ENCODE peak calls at places on chromosomes 2 and 18, in nine cellular contexts. One of them, this sample, is unnamed.

GRCh38 chr2:144453039-144453336 is 66.9 kb downstream of the ZEB2 start:
- DNase-seq in testis: no peak
- DNase-seq in left ventricle myocardium inferior: no peak
- DNase-seq in lower leg skin: no peak
- DNase-seq in OCI-LY7: no peak
- DNase-seq in foreskin fibroblast: no peak
- DNase-seq in fibroblast of the aortic adventitia: peak; percentile 69
- DNase-seq in Peyer's patch: no peak
- DNase-seq in neural progenitor cell: no peak
- DNase-seq in this sample: no peak

GRCh38 chr2:105609756-105610397 is 134.8 kb upstream of the NCK2 start:
- DNase-seq in testis: no peak
- DNase-seq in left ventricle myocardium inferior: no peak
- DNase-seq in lower leg skin: no peak
- DNase-seq in OCI-LY7: no peak
- DNase-seq in foreskin fibroblast: no peak
- DNase-seq in fibroblast of the aortic adventitia: no peak
- DNase-seq in Peyer's patch: no peak
- DNase-seq in neural progenitor cell: no peak
- DNase-seq in this sample: no peak

GRCh38 chr2:240884221-240884620 is 11.7 kb downstream of the MAB21L4 start:
- DNase-seq in testis: no peak
- DNase-seq in left ventricle myocardium inferior: no peak
- DNase-seq in lower leg skin: no peak
- DNase-seq in OCI-LY7: no peak
- DNase-seq in foreskin fibroblast: no peak
- DNase-seq in fibroblast of the aortic adventitia: no peak
- DNase-seq in Peyer's patch: no peak
- DNase-seq in neural progenitor cell: no peak
- DNase-seq in this sample: no peak

GRCh38 chr18:12639990-12640880 is 17.7 kb downstream of the SPIRE1 start:
- DNase-seq in testis: no peak
- DNase-seq in left ventricle myocardium inferior: no peak
- DNase-seq in lower leg skin: no peak
- DNase-seq in OCI-LY7: no peak
- DNase-seq in foreskin fibroblast: peak; percentile 63
- DNase-seq in fibroblast of the aortic adventitia: peak; percentile 46
- DNase-seq in Peyer's patch: no peak
- DNase-seq in neural progenitor cell: no peak
- DNase-seq in this sample: no peak

GRCh38 chr2:65662654-65663432 is 230.4 kb upstream of the SPRED2 start:
- DNase-seq in testis: no peak
- DNase-seq in left ventricle myocardium inferior: no peak
- DNase-seq in lower leg skin: no peak
- DNase-seq in OCI-LY7: no peak
- DNase-seq in foreskin fibroblast: peak; percentile 50
- DNase-seq in fibroblast of the aortic adventitia: peak; percentile 51
- DNase-seq in Peyer's patch: no peak
- DNase-seq in neural progenitor cell: no peak
- DNase-seq in this sample: no peak

GRCh38 chr2:48203668-48204067 is 297.4 kb upstream of the FBXO11 start:
- DNase-seq in testis: no peak
- DNase-seq in left ventricle myocardium inferior: no peak
- DNase-seq in lower leg skin: no peak
- DNase-seq in OCI-LY7: no peak
- DNase-seq in foreskin fibroblast: no peak
- DNase-seq in fibroblast of the aortic adventitia: no peak
- DNase-seq in Peyer's patch: no peak
- DNase-seq in neural progenitor cell: no peak
- DNase-seq in this sample: no peak

GRCh38 chr2:147500229-147500628 is 344.6 kb upstream of the ACVR2A start:
- DNase-seq in testis: no peak
- DNase-seq in left ventricle myocardium inferior: no peak
- DNase-seq in lower leg skin: no peak
- DNase-seq in OCI-LY7: no peak
- DNase-seq in foreskin fibroblast: no peak
- DNase-seq in fibroblast of the aortic adventitia: no peak
- DNase-seq in Peyer's patch: no peak
- DNase-seq in neural progenitor cell: no peak
- DNase-seq in this sample: no peak

GRCh38 chr2:180910831-180911665 is 69.4 kb upstream of the UBE2E3 start:
- DNase-seq in testis: no peak
- DNase-seq in left ventricle myocardium inferior: no peak
- DNase-seq in lower leg skin: no peak
- DNase-seq in OCI-LY7: no peak
- DNase-seq in foreskin fibroblast: peak; percentile 26
- DNase-seq in fibroblast of the aortic adventitia: no peak
- DNase-seq in Peyer's patch: no peak
- DNase-seq in neural progenitor cell: peak; percentile 39
- DNase-seq in this sample: peak; percentile 16

GRCh38 chr2:162327134-162327769 is 8.8 kb upstream of the IFIH1 start:
- DNase-seq in testis: peak; percentile 24
- DNase-seq in left ventricle myocardium inferior: no peak
- DNase-seq in lower leg skin: no peak
- DNase-seq in OCI-LY7: no peak
- DNase-seq in foreskin fibroblast: no peak
- DNase-seq in fibroblast of the aortic adventitia: no peak
- DNase-seq in Peyer's patch: no peak
- DNase-seq in neural progenitor cell: peak; percentile 13
- DNase-seq in this sample: peak; percentile 25

GRCh38 chr2:102604754-102605153 is 14.6 kb upstream of the SLC9A2 start:
- DNase-seq in testis: no peak
- DNase-seq in left ventricle myocardium inferior: no peak
- DNase-seq in lower leg skin: no peak
- DNase-seq in OCI-LY7: no peak
- DNase-seq in foreskin fibroblast: no peak
- DNase-seq in fibroblast of the aortic adventitia: no peak
- DNase-seq in Peyer's patch: no peak
- DNase-seq in neural progenitor cell: peak; percentile 22
- DNase-seq in this sample: no peak

GRCh38 chr2:76193098-76193497 is 482.4 kb upstream of the GCFC2 start:
- DNase-seq in testis: no peak
- DNase-seq in left ventricle myocardium inferior: no peak
- DNase-seq in lower leg skin: no peak
- DNase-seq in OCI-LY7: no peak
- DNase-seq in foreskin fibroblast: no peak
- DNase-seq in fibroblast of the aortic adventitia: no peak
- DNase-seq in Peyer's patch: no peak
- DNase-seq in neural progenitor cell: no peak
- DNase-seq in this sample: no peak

GRCh38 chr2:76197428-76197827 is 486.7 kb upstream of the GCFC2 start:
- DNase-seq in testis: no peak
- DNase-seq in left ventricle myocardium inferior: no peak
- DNase-seq in lower leg skin: no peak
- DNase-seq in OCI-LY7: no peak
- DNase-seq in foreskin fibroblast: no peak
- DNase-seq in fibroblast of the aortic adventitia: no peak
- DNase-seq in Peyer's patch: no peak
- DNase-seq in neural progenitor cell: peak; percentile 4
- DNase-seq in this sample: no peak

GRCh38 chr2:76197842-76198448 is 487.2 kb upstream of the GCFC2 start:
- DNase-seq in testis: peak; percentile 89
- DNase-seq in left ventricle myocardium inferior: peak; percentile 14
- DNase-seq in lower leg skin: peak; percentile 49
- DNase-seq in OCI-LY7: peak; percentile 61
- DNase-seq in foreskin fibroblast: peak; percentile 1
- DNase-seq in fibroblast of the aortic adventitia: peak; percentile 65
- DNase-seq in Peyer's patch: no peak
- DNase-seq in neural progenitor cell: peak; percentile 80
- DNase-seq in this sample: peak; percentile 6

DNA sequence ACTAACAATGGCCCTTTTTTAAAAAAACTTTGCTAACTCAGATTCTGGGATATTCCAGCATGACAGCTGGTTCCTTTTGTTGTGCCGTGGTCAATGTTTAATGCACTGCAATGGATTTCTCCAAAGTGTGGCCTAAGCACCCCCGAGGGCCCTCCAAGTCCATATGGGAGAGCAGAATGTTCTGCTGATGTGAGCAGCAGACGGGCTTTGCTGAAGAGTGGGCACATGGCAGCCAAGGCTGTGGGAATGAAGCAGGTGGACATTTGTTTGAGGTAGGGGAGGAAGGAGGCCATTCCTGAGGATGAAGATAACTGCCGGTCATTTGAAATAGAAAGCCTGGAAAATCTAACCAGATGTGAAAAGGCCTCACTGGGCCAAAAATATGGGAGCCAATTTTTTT is 483.7 kb upstream of the GCFC2 start:
- DNase-seq in testis: no peak
- DNase-seq in left ventricle myocardium inferior: no peak
- DNase-seq in lower leg skin: no peak
- DNase-seq in OCI-LY7: no peak
- DNase-seq in foreskin fibroblast: no peak
- DNase-seq in fibroblast of the aortic adventitia: no peak
- DNase-seq in Peyer's patch: no peak
- DNase-seq in neural progenitor cell: no peak
- DNase-seq in this sample: no peak
- H3K4me3 ChIP-seq in testis: no peak overlapping the region
- H3K4me3 ChIP-seq in left ventricle myocardium inferior: no peak overlapping the region
- H3K4me3 ChIP-seq in lower leg skin: no peak overlapping the region
- H3K4me3 ChIP-seq in OCI-LY7: no peak overlapping the region
- H3K4me3 ChIP-seq in foreskin fibroblast: no peak overlapping the region
- H3K4me3 ChIP-seq in fibroblast of the aortic adventitia: no peak overlapping the region
- H3K4me3 ChIP-seq in Peyer's patch: no peak overlapping the region
- H3K4me3 ChIP-seq in neural progenitor cell: no peak overlapping the region
- H3K4me3 ChIP-seq in this sample: no peak overlapping the region

DNA sequence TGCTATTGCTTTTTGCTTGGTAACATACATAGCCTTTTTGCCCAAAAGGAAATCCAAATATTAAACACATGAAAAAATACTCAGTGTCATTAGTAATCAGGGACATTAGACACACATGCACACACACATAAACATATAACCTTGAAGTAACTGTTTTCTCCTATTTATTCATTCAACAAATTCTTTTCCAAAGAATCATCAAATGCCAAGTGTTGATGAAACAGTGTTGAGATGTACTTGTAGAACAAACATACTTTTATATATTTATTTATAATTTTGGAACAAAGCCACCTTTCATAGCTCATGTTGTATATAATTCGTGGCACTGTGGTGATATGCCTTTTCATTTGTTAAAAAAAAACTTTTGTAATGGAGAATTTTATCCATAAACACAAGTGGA is 81.0 kb downstream of the APLF start:
- DNase-seq in testis: no peak
- DNase-seq in left ventricle myocardium inferior: no peak
- DNase-seq in lower leg skin: no peak
- DNase-seq in OCI-LY7: no peak
- DNase-seq in foreskin fibroblast: peak; percentile 20
- DNase-seq in fibroblast of the aortic adventitia: peak; percentile 4
- DNase-seq in Peyer's patch: no peak
- DNase-seq in neural progenitor cell: no peak
- DNase-seq in this sample: no peak
- H3K4me3 ChIP-seq in testis: no peak overlapping the region
- H3K4me3 ChIP-seq in left ventricle myocardium inferior: no peak overlapping the region
- H3K4me3 ChIP-seq in lower leg skin: no peak overlapping the region
- H3K4me3 ChIP-seq in OCI-LY7: no peak overlapping the region
- H3K4me3 ChIP-seq in foreskin fibroblast: no peak overlapping the region
- H3K4me3 ChIP-seq in fibroblast of the aortic adventitia: no peak overlapping the region
- H3K4me3 ChIP-seq in Peyer's patch: no peak overlapping the region
- H3K4me3 ChIP-seq in neural progenitor cell: no peak overlapping the region
- H3K4me3 ChIP-seq in this sample: no peak overlapping the region

GRCh38 chr2:86821842-86822241 is 31.1 kb upstream of the CD8A start:
- DNase-seq in testis: no peak
- DNase-seq in left ventricle myocardium inferior: no peak
- DNase-seq in lower leg skin: no peak
- DNase-seq in OCI-LY7: no peak
- DNase-seq in foreskin fibroblast: no peak
- DNase-seq in fibroblast of the aortic adventitia: no peak
- DNase-seq in Peyer's patch: no peak
- DNase-seq in neural progenitor cell: no peak
- DNase-seq in this sample: no peak
- H3K4me3 ChIP-seq in testis: no peak overlapping the region
- H3K4me3 ChIP-seq in left ventricle myocardium inferior: no peak overlapping the region
- H3K4me3 ChIP-seq in lower leg skin: no peak overlapping the region
- H3K4me3 ChIP-seq in OCI-LY7: no peak overlapping the region
- H3K4me3 ChIP-seq in foreskin fibroblast: no peak overlapping the region
- H3K4me3 ChIP-seq in fibroblast of the aortic adventitia: no peak overlapping the region
- H3K4me3 ChIP-seq in Peyer's patch: peak overlapping the region; percentile 2
- H3K4me3 ChIP-seq in neural progenitor cell: no peak overlapping the region
- H3K4me3 ChIP-seq in this sample: no peak overlapping the region

GRCh38 chr2:196162586-196163180 is 8.7 kb downstream of the STK17B start:
- DNase-seq in testis: no peak
- DNase-seq in left ventricle myocardium inferior: no peak
- DNase-seq in lower leg skin: no peak
- DNase-seq in OCI-LY7: no peak
- DNase-seq in foreskin fibroblast: no peak
- DNase-seq in fibroblast of the aortic adventitia: no peak
- DNase-seq in Peyer's patch: no peak
- DNase-seq in neural progenitor cell: no peak
- DNase-seq in this sample: no peak

GRCh38 chr2:196160101-196160500 is 11.3 kb downstream of the STK17B start:
- DNase-seq in testis: no peak
- DNase-seq in left ventricle myocardium inferior: no peak
- DNase-seq in lower leg skin: peak; percentile 61
- DNase-seq in OCI-LY7: peak; percentile 91
- DNase-seq in foreskin fibroblast: peak; percentile 82
- DNase-seq in fibroblast of the aortic adventitia: peak; percentile 90
- DNase-seq in Peyer's patch: peak; percentile 76
- DNase-seq in neural progenitor cell: peak; percentile 24
- DNase-seq in this sample: no peak

GRCh38 chr2:196155597-196155996 is 15.8 kb downstream of the STK17B start:
- DNase-seq in testis: no peak
- DNase-seq in left ventricle myocardium inferior: no peak
- DNase-seq in lower leg skin: no peak
- DNase-seq in OCI-LY7: no peak
- DNase-seq in foreskin fibroblast: no peak
- DNase-seq in fibroblast of the aortic adventitia: no peak
- DNase-seq in Peyer's patch: no peak
- DNase-seq in neural progenitor cell: no peak
- DNase-seq in this sample: no peak

GRCh38 chr2:196160966-196161365 is 10.4 kb downstream of the STK17B start:
- DNase-seq in testis: no peak
- DNase-seq in left ventricle myocardium inferior: no peak
- DNase-seq in lower leg skin: no peak
- DNase-seq in OCI-LY7: no peak
- DNase-seq in foreskin fibroblast: no peak
- DNase-seq in fibroblast of the aortic adventitia: no peak
- DNase-seq in Peyer's patch: no peak
- DNase-seq in neural progenitor cell: no peak
- DNase-seq in this sample: no peak

DNA sequence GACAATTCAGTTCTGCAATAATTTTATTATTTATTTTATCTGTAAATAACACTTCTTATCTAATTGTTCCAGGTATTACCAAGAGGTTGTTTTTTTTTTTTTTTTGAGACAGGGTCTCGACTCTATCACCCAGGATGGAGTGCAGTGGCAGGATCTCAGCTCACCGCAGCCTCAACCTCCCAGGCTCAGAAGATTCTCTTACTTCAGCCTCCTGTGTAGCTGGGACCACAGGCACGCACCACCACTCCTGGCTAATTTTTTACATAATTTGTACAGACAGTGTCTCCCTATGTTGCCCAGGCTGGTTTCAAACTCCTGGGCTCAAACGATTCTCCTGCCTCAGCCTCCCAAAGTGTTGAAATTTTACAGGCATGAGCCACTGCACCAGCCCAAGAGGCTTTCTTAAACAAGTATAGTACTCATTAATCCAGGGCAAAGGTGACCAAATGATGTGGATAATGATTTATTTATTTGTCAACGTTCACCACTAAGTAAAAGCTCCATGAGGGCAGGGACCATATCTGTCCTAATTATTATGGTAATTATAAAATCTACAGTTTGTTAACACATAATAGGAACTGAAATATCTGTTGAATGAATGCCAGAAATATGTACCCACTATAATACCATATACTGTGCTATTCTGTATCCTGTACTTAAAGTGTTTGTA is 12.0 kb downstream of the STK17B start:
- DNase-seq in testis: no peak
- DNase-seq in left ventricle myocardium inferior: no peak
- DNase-seq in lower leg skin: no peak
- DNase-seq in OCI-LY7: no peak
- DNase-seq in foreskin fibroblast: no peak
- DNase-seq in fibroblast of the aortic adventitia: no peak
- DNase-seq in Peyer's patch: no peak
- DNase-seq in neural progenitor cell: no peak
- DNase-seq in this sample: no peak
- H3K4me3 ChIP-seq in testis: no peak overlapping the region
- H3K4me3 ChIP-seq in left ventricle myocardium inferior: peak overlapping the region; percentile 0
- H3K4me3 ChIP-seq in lower leg skin: no peak overlapping the region
- H3K4me3 ChIP-seq in OCI-LY7: peak overlapping the region; percentile 54
- H3K4me3 ChIP-seq in foreskin fibroblast: no peak overlapping the region
- H3K4me3 ChIP-seq in fibroblast of the aortic adventitia: no peak overlapping the region
- H3K4me3 ChIP-seq in Peyer's patch: no peak overlapping the region
- H3K4me3 ChIP-seq in neural progenitor cell: no peak overlapping the region
- H3K4me3 ChIP-seq in this sample: no peak overlapping the region